ENCODE peak calls at places on chromosomes 4 and X, in four cellular contexts. H is adrenal gland; F is esophagus squamous epithelium; R is CD8-positive, alpha-beta T cell. A is an unnamed sample.

GRCh38 chr4:113444386-113444785 is 317.2 kb downstream of the CAMK2D start:
- DNase-seq in H (peak), F (no peak), R (no peak), A (peak)

GRCh38 chrX:54695816-54696487 is 102.1 kb downstream of the ITIH6 start:
- DNase-seq in H (no peak), F (no peak), R (no peak), A (peak)

GRCh38 chr4:108094923-108095482 is 73.7 kb downstream of the LEF1 start:
- DNase-seq in H (no peak), F (no peak), R (no peak), A (no peak)

GRCh38 chrX:17697191-17697590 is 40.1 kb upstream of the SCML1 start:
- DNase-seq in H (no peak), F (no peak), R (no peak), A (peak)

GRCh38 chrX:77740376-77740905 is 45.6 kb downstream of the ATRX start:
- DNase-seq in H (no peak), F (no peak), R (no peak), A (peak)

GRCh38 chrX:44765556-44765955 is 78.3 kb upstream of the DUSP21 start:
- DNase-seq in H (no peak), F (no peak), R (no peak), A (no peak)

GRCh38 chrX:30530591-30530990 is 47.0 kb downstream of the TASL start:
- DNase-seq in H (no peak), F (no peak), R (no peak), A (peak)

GRCh38 chrX:44898411-44899221 is 25.6 kb downstream of the KDM6A start:
- DNase-seq in H (no peak), F (no peak), R (no peak), A (peak)

GRCh38 chr4:172802041-172802440 is 366.6 kb upstream of the GALNT7 start:
- DNase-seq in H (no peak), F (no peak), R (no peak), A (no peak)
- TF ChIP-seq CTCF in H (no peak), F (no peak), R (no peak), A (no peak)

DNA sequence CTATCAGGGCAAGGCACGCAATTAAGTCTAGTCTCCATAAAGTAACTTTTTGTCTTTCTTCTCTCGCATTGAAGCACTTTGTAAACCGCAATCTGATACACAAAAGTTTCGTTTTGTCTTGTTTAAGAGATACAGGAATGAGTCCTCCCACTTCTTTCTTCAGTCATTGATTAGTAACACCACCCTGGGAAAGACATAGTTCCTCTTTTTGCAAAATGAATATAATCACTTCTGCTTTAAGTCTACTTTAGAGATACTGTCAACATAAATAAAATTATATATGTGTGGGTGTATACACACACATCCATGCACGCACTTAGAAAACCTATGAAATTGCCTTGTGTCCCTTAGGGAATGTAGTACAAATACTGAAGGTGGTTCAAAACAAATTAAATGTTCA is 11.7 kb downstream of the COQ2 start:
- DNase-seq in H (no peak), F (no peak), R (no peak), A (no peak)
- TF ChIP-seq CTCF in H (no peak), F (no peak), R (no peak), A (no peak)

GRCh38 chr4:77159798-77160197 is 2.8 kb downstream of the CCNG2 start:
- DNase-seq in H (no peak), F (no peak), R (no peak), A (no peak)

GRCh38 chr4:77156912-77157858 is at the start of gene CCNG2:
- DNase-seq in H (peak), F (peak), R (peak), A (peak)

GRCh38 chr4:77156533-77156911 is 485 bp upstream of the CCNG2 start:
- DNase-seq in H (peak), F (peak), R (peak), A (peak)

GRCh38 chr4:77158487-77158861 is 1.5 kb downstream of the CCNG2 start:
- DNase-seq in H (no peak), F (no peak), R (no peak), A (peak)

DNA sequence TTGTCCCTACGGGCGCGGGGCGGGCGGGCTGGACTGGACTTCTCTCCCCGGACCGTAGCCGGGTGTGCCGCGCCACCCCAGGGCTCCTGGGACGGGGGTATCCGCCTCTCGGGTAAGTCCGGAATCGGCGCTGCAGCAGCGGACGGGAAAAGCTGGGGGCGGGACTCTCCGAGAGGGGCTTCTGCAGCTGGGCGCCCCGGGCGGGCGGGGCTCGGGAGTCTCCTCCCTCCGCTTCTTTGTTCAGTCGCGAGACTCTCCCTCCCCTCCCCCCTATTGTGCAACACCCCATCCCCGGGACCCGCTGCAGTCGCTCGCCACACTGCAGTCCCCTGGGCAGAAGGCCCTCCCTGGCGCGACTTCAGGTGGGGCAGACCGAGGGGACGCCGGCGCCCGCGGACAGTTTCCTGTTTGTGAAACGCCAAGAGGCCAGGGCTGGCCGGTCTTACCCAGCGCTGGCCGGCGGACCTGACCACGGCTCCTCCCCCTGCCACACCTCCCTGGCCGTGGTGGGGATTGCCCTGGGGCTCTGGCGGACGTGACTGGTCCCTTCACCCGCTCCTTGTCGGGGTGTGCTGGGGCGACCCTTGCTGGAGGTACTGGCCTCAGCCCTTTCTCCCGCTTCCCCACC is 966 bp downstream of the CCNG2 start:
- DNase-seq in H (peak), F (peak), R (peak), A (peak)
- TF ChIP-seq CTCF in H (no peak), F (no peak), R (no peak), A (no peak)

GRCh38 chr4:109801895-109802319 is at the start of gene CFI:
- DNase-seq in H (peak), F (no peak), R (no peak), A (peak)

GRCh38 chr4:109803924-109804571 is 2.2 kb upstream of the CFI start:
- DNase-seq in H (peak), F (no peak), R (no peak), A (peak)

GRCh38 chr4:109795059-109795458 is 6.7 kb downstream of the CFI start:
- DNase-seq in H (no peak), F (no peak), R (no peak), A (no peak)

GRCh38 chr4:109801099-109801789 is 555 bp downstream of the CFI start:
- DNase-seq in H (no peak), F (no peak), R (no peak), A (no peak)

DNA sequence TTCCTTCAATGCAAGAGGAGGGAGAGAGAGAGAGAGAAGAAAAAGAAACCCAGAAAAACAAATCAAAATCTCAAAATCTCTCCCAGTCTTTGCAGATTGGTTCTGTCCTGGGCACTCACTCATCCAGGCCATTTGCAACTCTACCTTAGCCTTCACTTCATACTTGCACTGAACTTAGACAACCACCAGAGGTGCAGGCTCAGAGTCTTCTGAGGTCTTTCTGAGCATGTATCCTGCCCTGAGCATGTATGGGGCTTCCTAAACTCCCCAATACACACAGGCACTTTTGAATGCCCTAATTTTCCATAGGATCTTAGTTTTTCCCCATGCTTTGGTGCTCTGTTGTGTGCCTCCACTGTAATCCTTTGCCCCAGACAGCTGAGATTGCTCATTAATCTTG is 2.9 kb downstream of the CFI start:
- DNase-seq in H (no peak), F (no peak), R (no peak), A (no peak)
- TF ChIP-seq CTCF in H (no peak), F (no peak), R (no peak), A (no peak)

GRCh38 chr4:52105276-52105675 is 54.2 kb downstream of the SPATA18 start:
- DNase-seq in H (no peak), F (no peak), R (no peak), A (peak)

GRCh38 chr4:52100062-52100461 is 49.0 kb downstream of the SPATA18 start:
- DNase-seq in H (no peak), F (no peak), R (no peak), A (peak)

GRCh38 chr4:52102587-52102986 is 51.5 kb downstream of the SPATA18 start:
- DNase-seq in H (no peak), F (no peak), R (no peak), A (peak)

GRCh38 chr4:52106142-52106541 is 55.0 kb downstream of the SPATA18 start:
- DNase-seq in H (no peak), F (no peak), R (no peak), A (no peak)

GRCh38 chr4:52103314-52103713 is 52.2 kb downstream of the SPATA18 start:
- DNase-seq in H (no peak), F (no peak), R (no peak), A (peak)
- TF ChIP-seq CTCF in H (no peak), F (no peak), R (no peak), A (peak)

GRCh38 chrX:117744958-117745357 is 371.7 kb downstream of the KLHL13 start:
- DNase-seq in H (no peak), F (no peak), R (no peak), A (no peak)

DNA sequence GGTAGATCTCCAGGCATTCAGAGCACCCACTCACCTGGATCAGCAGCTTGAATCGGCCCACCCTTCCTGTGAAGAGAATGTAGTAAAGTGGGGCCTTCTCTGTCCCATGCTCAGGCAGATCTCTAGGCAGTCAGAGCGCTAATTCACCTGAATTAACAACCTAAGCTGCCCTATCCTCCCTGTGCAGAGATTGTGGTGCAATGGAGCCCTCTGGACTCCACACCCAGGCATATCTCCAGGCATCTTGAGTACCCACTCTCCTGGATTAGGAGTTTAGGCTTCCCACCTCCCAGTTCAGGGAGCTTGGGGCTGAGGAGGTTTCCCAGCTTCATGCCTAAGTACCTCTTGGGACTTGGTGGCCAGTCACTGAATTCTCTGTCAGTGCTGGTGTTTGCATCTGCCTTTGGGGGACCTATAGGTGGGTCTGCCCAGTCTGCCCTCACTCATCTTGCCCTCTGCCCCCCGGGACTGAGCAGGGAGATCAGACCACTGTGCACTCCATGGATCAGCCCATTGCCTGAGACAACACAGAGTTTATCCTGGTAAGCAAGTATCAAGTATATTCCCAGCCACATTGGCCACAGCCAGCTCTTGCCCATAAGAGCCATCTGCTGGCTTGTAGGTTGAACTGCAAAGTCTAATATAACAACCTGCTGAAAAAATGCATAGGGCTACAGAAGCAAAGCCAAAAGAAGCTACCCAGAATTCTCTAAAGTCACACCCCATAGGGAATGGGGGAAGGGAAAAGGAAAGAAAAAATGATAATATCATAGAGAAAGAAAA is 372.9 kb downstream of the KLHL13 start:
- DNase-seq in H (no peak), F (no peak), R (no peak), A (peak)
- TF ChIP-seq CTCF in H (no peak), F (peak), R (no peak), A (peak)

DNA sequence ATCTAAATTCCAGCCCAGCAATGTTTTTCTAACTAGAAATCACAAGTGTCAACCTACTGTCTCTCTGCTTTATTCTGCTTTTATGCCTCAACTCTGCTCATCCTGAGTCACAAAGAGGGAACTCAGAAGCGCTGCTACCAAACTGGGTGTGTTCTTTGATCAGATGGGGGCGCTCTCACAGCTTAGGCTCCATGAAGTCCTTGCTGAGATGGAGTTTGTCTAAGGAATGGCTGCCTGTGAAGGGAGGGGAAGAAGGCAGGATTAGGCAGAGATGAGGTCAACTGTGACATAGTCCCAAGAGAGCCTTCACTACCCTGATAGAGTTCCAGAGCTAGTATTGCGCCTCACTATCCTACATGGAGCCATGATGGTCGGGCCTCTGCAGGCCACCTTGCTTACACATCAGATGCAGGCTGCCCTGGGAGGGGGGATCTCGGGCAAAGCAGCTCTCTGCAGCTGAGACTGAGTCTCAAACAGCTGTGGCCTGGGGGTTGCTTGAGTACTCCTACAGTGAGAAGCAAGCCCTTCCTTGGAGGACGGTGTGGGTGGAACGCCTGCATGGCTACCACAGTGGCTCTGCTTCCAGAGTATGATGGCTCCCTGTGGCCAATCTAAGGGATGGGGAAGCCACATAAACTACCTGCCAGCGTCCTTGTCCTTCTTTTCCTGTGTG is 219.9 kb downstream of the CCNG2 start:
- DNase-seq in H (no peak), F (no peak), R (no peak), A (no peak)
- TF ChIP-seq CTCF in H (no peak), F (no peak), R (no peak), A (no peak)

GRCh38 chr4:48766393-48766792 is 13.7 kb downstream of the FRYL start:
- DNase-seq in H (no peak), F (no peak), R (no peak), A (no peak)

GRCh38 chr4:48767530-48767929 is 12.5 kb downstream of the FRYL start:
- DNase-seq in H (no peak), F (no peak), R (no peak), A (no peak)

GRCh38 chr4:48772568-48772967 is 7.5 kb downstream of the FRYL start:
- DNase-seq in H (no peak), F (no peak), R (no peak), A (no peak)

GRCh38 chr4:48762408-48762807 is 17.7 kb downstream of the FRYL start:
- DNase-seq in H (no peak), F (no peak), R (no peak), A (no peak)

DNA sequence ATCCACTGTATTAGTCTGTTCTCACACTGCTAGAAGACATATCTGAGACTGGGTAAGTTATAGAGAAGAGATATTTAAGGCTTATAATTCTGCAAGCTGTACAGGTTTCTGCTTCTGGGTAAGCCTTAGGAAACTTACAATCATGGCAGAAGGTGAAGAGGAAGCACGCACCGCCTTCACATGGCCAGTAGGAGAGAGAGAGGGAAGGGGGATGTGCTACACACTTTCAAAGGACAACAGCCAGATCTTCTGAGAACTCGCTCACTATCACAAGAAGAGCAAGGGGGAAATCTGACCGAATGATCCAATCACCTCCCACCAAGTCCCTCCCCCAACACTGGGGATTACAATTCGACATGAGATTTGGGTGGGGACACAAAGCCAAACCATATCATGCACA is 13.0 kb downstream of the FRYL start:
- DNase-seq in H (no peak), F (no peak), R (no peak), A (no peak)
- TF ChIP-seq CTCF in H (no peak), F (no peak), R (no peak), A (peak)

DNA sequence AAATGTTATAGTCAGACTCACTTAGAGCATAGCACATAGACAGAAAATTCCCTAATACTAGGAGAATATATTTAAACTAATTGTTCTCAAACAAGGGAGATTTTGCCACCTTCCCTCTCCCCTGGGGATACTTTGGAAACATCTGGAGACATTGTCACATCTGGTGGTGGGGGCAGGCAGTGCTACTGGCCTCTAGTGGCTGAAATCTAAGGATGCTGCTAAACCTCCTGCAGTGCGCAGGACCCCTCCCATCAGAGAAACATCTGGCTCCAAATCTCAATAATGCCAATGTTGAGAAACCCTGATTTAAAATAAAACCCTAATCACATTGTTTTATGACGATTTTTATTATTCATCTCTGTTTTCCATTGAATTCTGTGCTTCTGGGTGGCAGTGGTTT is 244.9 kb downstream of the FRMPD4 start:
- DNase-seq in H (no peak), F (no peak), R (no peak), A (no peak)
- TF ChIP-seq CTCF in H (no peak), F (no peak), R (no peak), A (peak)

GRCh38 chr4:169791527-169792156 is 33.9 kb upstream of the HPF1 start:
- DNase-seq in H (peak), F (no peak), R (no peak), A (peak)
- TF ChIP-seq CTCF in H (peak), F (peak), R (no peak), A (peak)